ENCODE peak calls at places on chromosomes 5 and 9, in nine cellular contexts. B is aorta; A is stimulated activated CD8-positive, alpha-beta memory T cell treated with anti-CD3 and anti-CD28 coated beads, Interleukin-15, amount 100 ng/mL, for 4 hours; U is GM04503; K is NCI-H1436; G is activated T-cell treated with anti-CD3 and anti-CD28 coated beads, Interleukin-2, amount 50 U/mL, for 72 hours; N is fibroblast of mammary gland; Q is LoVo; T is MV-4-11. H is an unnamed sample.

GRCh38 chr9:113772121-113772885 is 103.8 kb upstream of the ZNF618 start:
- DNase-seq in B (no peak), A (no peak), U (peak), K (no peak), G (no peak), N (peak), Q (no peak), T (no peak), H (no peak)

GRCh38 chr5:76608833-76609232 is 14.4 kb downstream of the F2RL2 start:
- DNase-seq in B (no peak), A (no peak), U (no peak), K (no peak), G (no peak), N (peak), Q (no peak), T (peak), H (peak)

GRCh38 chr9:35954942-35955546 is 2.9 kb downstream of the OR2S2 start:
- DNase-seq in B (no peak), A (no peak), U (peak), K (peak), G (peak), N (peak), Q (peak), T (peak), H (peak)

GRCh38 chr9:117771162-117771561 is 67.0 kb downstream of the TLR4 start:
- DNase-seq in B (no peak), A (no peak), U (no peak), K (peak), G (no peak), N (no peak), Q (peak), T (no peak), H (no peak)

GRCh38 chr5:30698217-30698616 is 495.3 kb upstream of the CDH6 start:
- DNase-seq in B (no peak), A (no peak), U (no peak), K (no peak), G (no peak), N (no peak), Q (no peak), T (no peak), H (no peak)

GRCh38 chr5:107248065-107248695 is 422.6 kb downstream of the EFNA5 start:
- DNase-seq in B (no peak), A (no peak), U (no peak), K (no peak), G (peak), N (peak), Q (peak), T (peak), H (peak)

GRCh38 chr9:113261917-113262671 is 13.3 kb downstream of the CDC26 start:
- DNase-seq in B (no peak), A (no peak), U (no peak), K (no peak), G (no peak), N (no peak), Q (no peak), T (no peak), H (no peak)

GRCh38 chr5:31957151-31957550 is 217.0 kb downstream of the GOLPH3 start:
- DNase-seq in B (no peak), A (no peak), U (no peak), K (no peak), G (no peak), N (no peak), Q (no peak), T (no peak), H (no peak)

GRCh38 chr5:59923465-59923864 is 29.9 kb upstream of the PDE4D start:
- DNase-seq in B (no peak), A (no peak), U (no peak), K (no peak), G (no peak), N (peak), Q (no peak), T (no peak), H (no peak)

GRCh38 chr9:35907732-35908483 is 1.4 kb upstream of the SPAAR start:
- DNase-seq in B (peak), A (no peak), U (peak), K (no peak), G (no peak), N (peak), Q (peak), T (peak), H (peak)

GRCh38 chr5:157948738-157949410 is 89.9 kb upstream of the CLINT1 start:
- DNase-seq in B (peak), A (peak), U (peak), K (peak), G (peak), N (peak), Q (peak), T (peak), H (peak)

GRCh38 chr5:156121834-156122386 is 205.1 kb upstream of the SGCD start:
- DNase-seq in B (no peak), A (no peak), U (no peak), K (no peak), G (no peak), N (no peak), Q (no peak), T (no peak), H (no peak)

GRCh38 chr5:20555034-20555433 is 567.0 kb upstream of the CDH18 start:
- DNase-seq in B (no peak), A (no peak), U (no peak), K (no peak), G (no peak), N (no peak), Q (no peak), T (peak), H (no peak)

GRCh38 chr5:62395210-62395950 is 8.3 kb downstream of the DIMT1 start:
- DNase-seq in B (no peak), A (no peak), U (no peak), K (no peak), G (no peak), N (peak), Q (no peak), T (no peak), H (no peak)

GRCh38 chr9:93184439-93185221 is 691 bp downstream of the WNK2 start:
- DNase-seq in B (no peak), A (no peak), U (no peak), K (no peak), G (peak), N (no peak), Q (peak), T (no peak), H (peak)

GRCh38 chr5:168808217-168808616 is 229.0 kb upstream of the PANK3 start:
- DNase-seq in B (no peak), A (no peak), U (no peak), K (no peak), G (no peak), N (no peak), Q (no peak), T (no peak), H (no peak)